ENCODE peak calls at places on chromosomes 13 and 19, in five cellular contexts. J is heart right ventricle; N is heart left ventricle; W is effector memory CD4-positive, alpha-beta T cell; S is colonic mucosa. A is an unnamed sample.

GRCh38 chr19:40348961-40349507 is 539 bp downstream of the PLD3 start:
- DNase-seq in S (no peak), W (no peak), J (peak), N (no peak), A (peak)

GRCh38 chr19:1261863-1262686 is 7.1 kb upstream of the CIRBP start:
- DNase-seq in W (peak), S (peak), N (peak), J (peak), A (peak)

GRCh38 chr13:73210218-73210883 is 151.5 kb downstream of the KLF5 start:
- DNase-seq in S (no peak), J (no peak), N (no peak), W (no peak), A (peak)

GRCh38 chr19:14022469-14022868 is 5.5 kb upstream of the RLN3 start:
- DNase-seq in N (no peak), W (no peak), J (no peak), S (no peak), A (no peak)

GRCh38 chr19:18961767-18962423 is 20.9 kb upstream of the HOMER3 start:
- DNase-seq in S (no peak), W (no peak), J (no peak), N (no peak), A (no peak)

GRCh38 chr19:8206147-8207087 is 2.8 kb upstream of the CERS4 start:
- DNase-seq in J (no peak), N (no peak), W (no peak), S (no peak), A (peak)

GRCh38 chr19:51861870-51862622 is 25.7 kb downstream of the ZNF577 start:
- DNase-seq in N (no peak), W (no peak), J (no peak), S (no peak), A (no peak)

GRCh38 chr13:108146642-108147041 is 68.7 kb downstream of the LIG4 start:
- DNase-seq in J (no peak), N (no peak), S (no peak), W (no peak), A (no peak)

GRCh38 chr19:1113278-1113985 is 9.6 kb downstream of the GPX4 start:
- DNase-seq in S (peak), N (peak), W (peak), J (peak), A (peak)

GRCh38 chr13:100129605-100130004 is 40.7 kb downstream of the PCCA start:
- DNase-seq in S (no peak), W (no peak), N (no peak), J (no peak), A (no peak)

GRCh38 chr13:102968572-102969228 is 97.5 kb downstream of the SLC10A2 start:
- DNase-seq in W (no peak), S (no peak), N (no peak), J (no peak), A (no peak)

GRCh38 chr13:90938848-90939247 is 408.6 kb upstream of the MIR17HG start:
- DNase-seq in S (no peak), W (no peak), J (no peak), N (no peak), A (no peak)

GRCh38 chr19:19083413-19084178 is 19.8 kb downstream of the SLC25A42 start:
- DNase-seq in W (no peak), S (no peak), N (peak), J (peak), A (no peak)

GRCh38 chr19:46919324-46919723 is 58.5 kb downstream of the ARHGAP35 start:
- DNase-seq in J (no peak), W (no peak), S (no peak), N (no peak), A (no peak)

GRCh38 chr13:62512194-62513141 is 1096.8 kb upstream of the PCDH20 start:
- DNase-seq in S (peak), N (no peak), W (no peak), J (no peak), A (no peak)

GRCh38 chr13:34076943-34077703 is 259.2 kb downstream of the RFC3 start:
- DNase-seq in N (no peak), W (no peak), J (no peak), S (no peak), A (no peak)

GRCh38 chr13:111346281-111346680 is 25.8 kb downstream of the TEX29 start:
- DNase-seq in S (no peak), W (no peak), J (no peak), N (peak), A (no peak)

GRCh38 chr19:55670280-55671053 is 4.6 kb upstream of the EPN1 start:
- DNase-seq in W (no peak), N (no peak), S (no peak), J (no peak), A (no peak)

GRCh38 chr13:73096173-73097117 is 37.6 kb downstream of the KLF5 start:
- DNase-seq in S (no peak), N (no peak), J (no peak), W (no peak), A (no peak)

GRCh38 chr19:58543826-58544590 is at the start of gene TRIM28:
- DNase-seq in J (peak), S (peak), N (peak), W (peak), A (peak)

GRCh38 chr19:18156841-18157464 is 4.0 kb downstream of the PIK3R2 start:
- DNase-seq in W (no peak), N (peak), S (peak), J (peak), A (peak)

GRCh38 chr19:17681505-17682125 is 6.5 kb downstream of the UNC13A start:
- DNase-seq in J (peak), W (no peak), S (peak), N (no peak), A (no peak)

GRCh38 chr19:2722541-2723344 is 1.6 kb upstream of the DIRAS1 start:
- DNase-seq in N (peak), J (peak), W (no peak), S (peak), A (no peak)

GRCh38 chr13:27476943-27477681 is 26.7 kb upstream of the MTIF3 start:
- DNase-seq in N (no peak), W (no peak), J (no peak), S (no peak), A (no peak)

GRCh38 chr13:46057251-46058015 is 4.9 kb upstream of the ZC3H13 start:
- DNase-seq in J (no peak), S (no peak), W (no peak), N (no peak), A (no peak)

GRCh38 chr19:9000933-9001332 is 9.3 kb downstream of the MUC16 start:
- DNase-seq in J (no peak), W (no peak), S (no peak), N (no peak), A (no peak)

GRCh38 chr13:87147076-87147475 is 524.1 kb upstream of the SLITRK5 start:
- DNase-seq in N (no peak), J (no peak), W (no peak), S (no peak), A (no peak)

GRCh38 chr19:8569066-8569761 is 8.0 kb downstream of the MYO1F start:
- DNase-seq in N (peak), S (peak), J (no peak), W (peak), A (no peak)

GRCh38 chr13:33767140-33767539 is 50.8 kb upstream of the RFC3 start:
- DNase-seq in J (no peak), S (no peak), W (no peak), N (no peak), A (no peak)

GRCh38 chr13:106619688-106620555 is 52.0 kb upstream of the ARGLU1 start:
- DNase-seq in W (peak), S (peak), J (peak), N (peak), A (no peak)

GRCh38 chr19:11254662-11255061 is 7.7 kb downstream of the DOCK6 start:
- DNase-seq in N (no peak), J (no peak), S (no peak), W (no peak), A (no peak)

GRCh38 chr19:12237143-12237839 is 57.4 kb downstream of the ZNF44 start:
- DNase-seq in J (no peak), N (no peak), W (no peak), S (no peak), A (no peak)

GRCh38 chr19:35155441-35155840 is 906 bp downstream of the FXYD5 start:
- DNase-seq in J (no peak), S (no peak), N (no peak), W (no peak), A (no peak)

GRCh38 chr19:19464339-19465098 is 50.8 kb downstream of the TSSK6 start:
- DNase-seq in W (no peak), S (no peak), J (no peak), N (no peak), A (peak)

GRCh38 chr19:13091400-13092161 is 11.1 kb downstream of the LYL1 start:
- DNase-seq in W (no peak), S (no peak), J (peak), N (peak), A (no peak)

GRCh38 chr19:49640113-49640898 is at the start of gene RRAS:
- DNase-seq in N (peak), S (peak), W (peak), J (peak), A (peak)

GRCh38 chr19:49636230-49636932 is 3.6 kb downstream of the RRAS start:
- DNase-seq in S (no peak), J (no peak), N (no peak), W (no peak), A (no peak)

GRCh38 chr19:49639401-49640112 is 386 bp downstream of the RRAS start:
- DNase-seq in W (no peak), S (peak), J (peak), N (no peak), A (no peak)

GRCh38 chr19:49637865-49638350 is 2.0 kb downstream of the RRAS start:
- DNase-seq in N (peak), J (peak), W (no peak), S (peak), A (peak)

DNA sequence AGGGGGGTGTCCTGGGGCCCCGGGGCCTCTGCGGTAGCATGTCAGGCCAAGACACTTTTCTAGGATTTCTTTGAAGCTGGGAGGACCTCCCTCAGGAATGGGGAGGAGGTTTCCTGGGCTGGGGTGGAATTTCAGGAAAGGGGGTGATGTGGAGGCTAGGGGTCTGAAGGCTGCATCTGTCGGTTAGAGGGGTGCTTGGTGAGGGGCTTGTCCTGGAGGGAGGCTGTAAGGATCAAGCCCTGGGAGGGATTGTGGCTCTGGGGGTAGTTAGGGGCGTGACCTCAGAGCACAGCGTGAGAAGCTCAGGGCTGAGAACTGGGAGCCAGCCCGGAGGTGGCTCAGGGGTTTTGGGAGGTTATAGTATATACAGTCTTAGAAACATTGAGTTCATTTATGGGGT is 1.6 kb downstream of the RRAS start:
- DNase-seq in N (no peak), J (peak), S (peak), W (no peak), A (no peak)
- H3K4me3 ChIP-seq in N (peak), J (peak), S (peak), W (no peak), A (no peak)

GRCh38 chr13:94710081-94710809 is 2.1 kb downstream of the SOX21 start:
- DNase-seq in J (no peak), W (no peak), S (no peak), N (no peak), A (no peak)
- H3K4me3 ChIP-seq in J (no peak), W (no peak), S (no peak), N (no peak), A (no peak)

GRCh38 chr19:4841366-4841704 is 9.8 kb upstream of the TICAM1 start:
- DNase-seq in W (no peak), S (no peak), N (no peak), J (no peak), A (no peak)
- H3K4me3 ChIP-seq in W (no peak), S (no peak), N (no peak), J (no peak), A (no peak)

GRCh38 chr13:26061947-26062346 is 10.1 kb upstream of the SHISA2 start:
- DNase-seq in J (no peak), W (no peak), N (no peak), S (no peak), A (no peak)
- H3K4me3 ChIP-seq in J (no peak), W (no peak), N (no peak), S (no peak), A (no peak)

GRCh38 chr19:4974855-4975469 is 6.0 kb downstream of the KDM4B start:
- DNase-seq in S (no peak), J (no peak), W (no peak), N (no peak), A (no peak)

GRCh38 chr19:4979211-4979807 is 10.4 kb downstream of the KDM4B start:
- DNase-seq in S (no peak), J (no peak), N (no peak), W (no peak), A (no peak)

GRCh38 chr19:4980087-4980486 is 11.2 kb downstream of the KDM4B start:
- DNase-seq in W (no peak), S (no peak), J (no peak), N (no peak), A (no peak)

GRCh38 chr19:4977299-4978174 is 8.6 kb downstream of the KDM4B start:
- DNase-seq in W (no peak), J (no peak), S (no peak), N (peak), A (no peak)

DNA sequence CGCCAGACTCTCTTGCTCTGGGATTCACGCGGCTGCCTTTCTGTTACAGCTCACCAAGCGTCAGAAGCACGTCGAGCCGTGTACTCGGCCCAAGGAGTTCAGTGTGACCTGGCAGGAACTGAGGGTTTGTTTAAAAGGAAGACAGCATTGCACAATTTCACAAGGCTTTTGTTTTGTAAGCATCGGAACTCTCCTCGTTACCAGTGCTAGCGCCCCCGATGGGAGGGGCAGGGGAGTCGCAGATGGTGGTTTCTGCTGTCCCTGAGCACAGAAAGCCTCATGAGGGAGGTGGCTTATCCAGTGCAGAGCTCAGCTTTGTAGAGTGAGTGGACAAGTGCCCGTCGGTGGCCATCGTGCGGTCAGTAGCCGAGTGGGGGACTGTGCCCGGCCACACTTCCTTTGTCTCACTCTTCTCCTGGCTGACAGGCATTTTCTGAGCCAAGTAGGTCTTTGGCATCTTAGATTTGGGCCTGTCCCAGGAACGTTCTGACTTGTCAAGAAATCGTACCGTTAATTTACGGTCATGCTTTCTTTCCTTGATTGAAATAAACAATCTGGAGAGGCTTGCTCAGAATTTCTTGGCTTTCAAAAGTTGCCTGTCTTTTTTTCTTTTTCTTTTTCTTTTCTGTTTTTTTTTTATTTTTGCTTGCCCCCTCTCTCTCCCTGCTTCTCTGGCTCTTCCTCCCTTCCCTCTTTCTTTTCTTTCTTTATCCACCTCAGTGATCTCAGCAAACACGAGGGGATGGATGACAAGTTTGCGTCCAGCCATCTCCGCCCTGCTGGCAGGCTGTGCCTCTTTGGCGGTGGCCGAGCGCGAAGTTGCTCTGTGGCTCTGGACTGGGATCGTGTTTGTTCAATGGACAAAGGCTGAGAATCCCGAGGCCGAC is 7.7 kb downstream of the KDM4B start:
- DNase-seq in S (peak), J (peak), W (no peak), N (peak), A (peak)
- H3K4me3 ChIP-seq in S (no peak), J (peak), W (no peak), N (no peak), A (no peak)